ENCODE peak calls at places on chromosome 12, in five cellular contexts. One of them, this sample, is unnamed. For H3K4me1 and H3K9me3, the result is how much of the 10 kb centered on the place peaks cover.

GRCh38 chr12:3005736-3006135 is 46.5 kb downstream of the TEAD4 start:
- DNase-seq in colonic mucosa: no peak
- DNase-seq in tibial artery: no peak
- DNase-seq in effector memory CD4-positive, alpha-beta T cell: no peak
- DNase-seq in stomach: no peak
- DNase-seq in this sample: no peak

GRCh38 chr12:2113501-2113912 is 60.7 kb downstream of the CACNA1C start:
- DNase-seq in tibial artery: no peak
- DNase-seq in effector memory CD4-positive, alpha-beta T cell: no peak
- DNase-seq in stomach: peak
- DNase-seq in colonic mucosa: no peak
- DNase-seq in this sample: no peak

GRCh38 chr12:49200882-49201594 is 12.2 kb upstream of the TUBA1A start:
- DNase-seq in stomach: no peak
- DNase-seq in colonic mucosa: no peak
- DNase-seq in effector memory CD4-positive, alpha-beta T cell: no peak
- DNase-seq in tibial artery: no peak
- DNase-seq in this sample: peak

GRCh38 chr12:58204086-58204485 is 262.7 kb downstream of the ATP23 start:
- DNase-seq in colonic mucosa: no peak
- DNase-seq in tibial artery: no peak
- DNase-seq in effector memory CD4-positive, alpha-beta T cell: no peak
- DNase-seq in stomach: no peak
- DNase-seq in this sample: no peak

GRCh38 chr12:5789469-5789968 is 155.5 kb downstream of the ANO2 start:
- DNase-seq in colonic mucosa: no peak
- DNase-seq in stomach: no peak
- DNase-seq in effector memory CD4-positive, alpha-beta T cell: no peak
- DNase-seq in tibial artery: no peak
- DNase-seq in this sample: no peak

GRCh38 chr12:3251691-3252090 is 174.5 kb downstream of the TSPAN9 start:
- DNase-seq in colonic mucosa: no peak
- DNase-seq in effector memory CD4-positive, alpha-beta T cell: no peak
- DNase-seq in tibial artery: no peak
- DNase-seq in stomach: no peak
- DNase-seq in this sample: no peak

GRCh38 chr12:3199551-3200031 is 122.4 kb downstream of the TSPAN9 start:
- DNase-seq in colonic mucosa: no peak
- DNase-seq in tibial artery: no peak
- DNase-seq in effector memory CD4-positive, alpha-beta T cell: no peak
- DNase-seq in stomach: no peak
- DNase-seq in this sample: no peak

GRCh38 chr12:112353389-112353788 is 28.8 kb downstream of the HECTD4 start:
- DNase-seq in tibial artery: no peak
- DNase-seq in colonic mucosa: no peak
- DNase-seq in effector memory CD4-positive, alpha-beta T cell: no peak
- DNase-seq in stomach: no peak
- DNase-seq in this sample: no peak

GRCh38 chr12:116922194-116922897 is 11.6 kb downstream of the FBXW8 start:
- DNase-seq in tibial artery: no peak
- DNase-seq in stomach: no peak
- DNase-seq in effector memory CD4-positive, alpha-beta T cell: no peak
- DNase-seq in colonic mucosa: no peak
- DNase-seq in this sample: no peak

GRCh38 chr12:13278249-13278787 is 81.8 kb downstream of the EMP1 start:
- DNase-seq in colonic mucosa: peak
- DNase-seq in tibial artery: peak
- DNase-seq in effector memory CD4-positive, alpha-beta T cell: peak
- DNase-seq in stomach: peak
- DNase-seq in this sample: peak

GRCh38 chr12:109820921-109821381 is 12.2 kb downstream of the TRPV4 start:
- DNase-seq in tibial artery: no peak
- DNase-seq in stomach: no peak
- DNase-seq in colonic mucosa: no peak
- DNase-seq in effector memory CD4-positive, alpha-beta T cell: no peak
- DNase-seq in this sample: peak

GRCh38 chr12:124520258-124520657 is 47.2 kb downstream of the NCOR2 start:
- DNase-seq in stomach: peak
- DNase-seq in tibial artery: peak
- DNase-seq in colonic mucosa: peak
- DNase-seq in effector memory CD4-positive, alpha-beta T cell: no peak
- DNase-seq in this sample: no peak

GRCh38 chr12:65948320-65949008 is 124.2 kb downstream of the HMGA2 start:
- DNase-seq in stomach: peak
- DNase-seq in effector memory CD4-positive, alpha-beta T cell: no peak
- DNase-seq in tibial artery: peak
- DNase-seq in colonic mucosa: no peak
- DNase-seq in this sample: no peak

GRCh38 chr12:124993568-124994434 is at the start of gene BRI3BP:
- DNase-seq in effector memory CD4-positive, alpha-beta T cell: peak
- DNase-seq in tibial artery: peak
- DNase-seq in stomach: peak
- DNase-seq in colonic mucosa: peak
- DNase-seq in this sample: peak

GRCh38 chr12:1056390-1056789 is 65.4 kb downstream of the ERC1 start:
- DNase-seq in tibial artery: no peak
- DNase-seq in colonic mucosa: no peak
- DNase-seq in stomach: no peak
- DNase-seq in effector memory CD4-positive, alpha-beta T cell: no peak
- DNase-seq in this sample: no peak

GRCh38 chr12:85191-85666 is 18.7 kb downstream of the IQSEC3 start:
- DNase-seq in stomach: no peak
- DNase-seq in colonic mucosa: no peak
- DNase-seq in tibial artery: no peak
- DNase-seq in effector memory CD4-positive, alpha-beta T cell: no peak
- DNase-seq in this sample: no peak

GRCh38 chr12:110073049-110073831 is 24.9 kb upstream of the C12orf76 start:
- DNase-seq in colonic mucosa: peak
- DNase-seq in tibial artery: peak
- DNase-seq in effector memory CD4-positive, alpha-beta T cell: no peak
- DNase-seq in stomach: no peak
- DNase-seq in this sample: no peak

GRCh38 chr12:132175496-132176357 is 31.5 kb downstream of the NOC4L start:
- DNase-seq in tibial artery: no peak
- DNase-seq in effector memory CD4-positive, alpha-beta T cell: no peak
- DNase-seq in colonic mucosa: no peak
- DNase-seq in stomach: peak
- DNase-seq in this sample: no peak

GRCh38 chr12:74539765-74540526 is 2.3 kb downstream of the ATXN7L3B start:
- DNase-seq in stomach: no peak
- DNase-seq in tibial artery: no peak
- DNase-seq in colonic mucosa: no peak
- DNase-seq in effector memory CD4-positive, alpha-beta T cell: no peak
- DNase-seq in this sample: no peak

GRCh38 chr12:55955800-55956508 is 9.9 kb downstream of the PMEL start:
- DNase-seq in colonic mucosa: no peak
- DNase-seq in effector memory CD4-positive, alpha-beta T cell: peak
- DNase-seq in stomach: peak
- DNase-seq in tibial artery: no peak
- DNase-seq in this sample: peak

GRCh38 chr12:49502590-49502989 is 36.2 kb upstream of the KCNH3 start:
- DNase-seq in stomach: no peak
- DNase-seq in tibial artery: no peak
- DNase-seq in effector memory CD4-positive, alpha-beta T cell: no peak
- DNase-seq in colonic mucosa: no peak
- DNase-seq in this sample: no peak

GRCh38 chr12:98344034-98344565 is 171.3 kb upstream of the TMPO start:
- DNase-seq in effector memory CD4-positive, alpha-beta T cell: no peak
- DNase-seq in tibial artery: no peak
- DNase-seq in colonic mucosa: no peak
- DNase-seq in stomach: no peak
- DNase-seq in this sample: peak

GRCh38 chr12:6917491-6918231 is 3.3 kb downstream of the ENO2 start:
- DNase-seq in colonic mucosa: no peak
- DNase-seq in tibial artery: no peak
- DNase-seq in stomach: no peak
- DNase-seq in effector memory CD4-positive, alpha-beta T cell: no peak
- DNase-seq in this sample: no peak

GRCh38 chr12:115466076-115466475 is 782.1 kb upstream of the TBX3 start:
- DNase-seq in tibial artery: no peak
- DNase-seq in stomach: no peak
- DNase-seq in colonic mucosa: no peak
- DNase-seq in effector memory CD4-positive, alpha-beta T cell: no peak
- DNase-seq in this sample: no peak

GRCh38 chr12:2244013-2244861 is 191.4 kb downstream of the CACNA1C start:
- DNase-seq in tibial artery: no peak
- DNase-seq in stomach: no peak
- DNase-seq in colonic mucosa: no peak
- DNase-seq in effector memory CD4-positive, alpha-beta T cell: no peak
- DNase-seq in this sample: no peak

GRCh38 chr12:124094188-124094587 is 121.2 kb downstream of the ZNF664 start:
- DNase-seq in stomach: no peak
- DNase-seq in tibial artery: no peak
- DNase-seq in colonic mucosa: no peak
- DNase-seq in effector memory CD4-positive, alpha-beta T cell: no peak
- DNase-seq in this sample: no peak

GRCh38 chr12:47164730-47165439 is 85.1 kb upstream of the AMIGO2 start:
- DNase-seq in effector memory CD4-positive, alpha-beta T cell: no peak
- DNase-seq in stomach: no peak
- DNase-seq in tibial artery: no peak
- DNase-seq in colonic mucosa: no peak
- DNase-seq in this sample: no peak

GRCh38 chr12:82329508-82329907 is 28.7 kb downstream of the CCDC59 start:
- DNase-seq in tibial artery: no peak
- DNase-seq in colonic mucosa: no peak
- DNase-seq in effector memory CD4-positive, alpha-beta T cell: no peak
- DNase-seq in stomach: no peak
- DNase-seq in this sample: peak

GRCh38 chr12:95789126-95790024 is 1.2 kb downstream of the NTN4 start:
- DNase-seq in tibial artery: peak
- DNase-seq in effector memory CD4-positive, alpha-beta T cell: no peak
- DNase-seq in colonic mucosa: peak
- DNase-seq in stomach: peak
- DNase-seq in this sample: peak

GRCh38 chr12:57735952-57736742 is 2.4 kb downstream of the AGAP2 start:
- DNase-seq in stomach: no peak
- DNase-seq in tibial artery: no peak
- DNase-seq in colonic mucosa: no peak
- DNase-seq in effector memory CD4-positive, alpha-beta T cell: no peak
- DNase-seq in this sample: no peak

GRCh38 chr12:10901427-10901826 is 7.9 kb downstream of the TAS2R13 start:
- DNase-seq in stomach: no peak
- DNase-seq in effector memory CD4-positive, alpha-beta T cell: no peak
- DNase-seq in colonic mucosa: no peak
- DNase-seq in tibial artery: no peak
- DNase-seq in this sample: no peak

GRCh38 chr12:25550186-25550585 is 2.9 kb downstream of the LMNTD1 start:
- DNase-seq in effector memory CD4-positive, alpha-beta T cell: no peak
- DNase-seq in tibial artery: no peak
- DNase-seq in stomach: no peak
- DNase-seq in colonic mucosa: no peak
- DNase-seq in this sample: no peak

GRCh38 chr12:15276088-15276698 is 46.1 kb upstream of the PTPRO start:
- DNase-seq in stomach: no peak
- DNase-seq in effector memory CD4-positive, alpha-beta T cell: no peak
- DNase-seq in tibial artery: no peak
- DNase-seq in colonic mucosa: peak
- DNase-seq in this sample: peak

GRCh38 chr12:91781114-91781513 is 364.5 kb downstream of the BTG1 start:
- DNase-seq in stomach: no peak
- DNase-seq in colonic mucosa: no peak
- DNase-seq in tibial artery: no peak
- DNase-seq in effector memory CD4-positive, alpha-beta T cell: no peak
- DNase-seq in this sample: no peak

GRCh38 chr12:113854385-113855136 is 111.6 kb downstream of the RBM19 start:
- DNase-seq in colonic mucosa: no peak
- DNase-seq in effector memory CD4-positive, alpha-beta T cell: no peak
- DNase-seq in tibial artery: no peak
- DNase-seq in stomach: no peak
- DNase-seq in this sample: peak

GRCh38 chr12:101773560-101774206 is 34.4 kb upstream of the SYCP3 start:
- DNase-seq in tibial artery: peak
- DNase-seq in effector memory CD4-positive, alpha-beta T cell: peak
- DNase-seq in colonic mucosa: peak
- DNase-seq in stomach: peak
- DNase-seq in this sample: peak

GRCh38 chr12:51773145-51773869 is 75.2 kb downstream of the FIGNL2 start:
- DNase-seq in stomach: no peak
- DNase-seq in tibial artery: no peak
- DNase-seq in effector memory CD4-positive, alpha-beta T cell: no peak
- DNase-seq in colonic mucosa: no peak
- DNase-seq in this sample: no peak

DNA sequence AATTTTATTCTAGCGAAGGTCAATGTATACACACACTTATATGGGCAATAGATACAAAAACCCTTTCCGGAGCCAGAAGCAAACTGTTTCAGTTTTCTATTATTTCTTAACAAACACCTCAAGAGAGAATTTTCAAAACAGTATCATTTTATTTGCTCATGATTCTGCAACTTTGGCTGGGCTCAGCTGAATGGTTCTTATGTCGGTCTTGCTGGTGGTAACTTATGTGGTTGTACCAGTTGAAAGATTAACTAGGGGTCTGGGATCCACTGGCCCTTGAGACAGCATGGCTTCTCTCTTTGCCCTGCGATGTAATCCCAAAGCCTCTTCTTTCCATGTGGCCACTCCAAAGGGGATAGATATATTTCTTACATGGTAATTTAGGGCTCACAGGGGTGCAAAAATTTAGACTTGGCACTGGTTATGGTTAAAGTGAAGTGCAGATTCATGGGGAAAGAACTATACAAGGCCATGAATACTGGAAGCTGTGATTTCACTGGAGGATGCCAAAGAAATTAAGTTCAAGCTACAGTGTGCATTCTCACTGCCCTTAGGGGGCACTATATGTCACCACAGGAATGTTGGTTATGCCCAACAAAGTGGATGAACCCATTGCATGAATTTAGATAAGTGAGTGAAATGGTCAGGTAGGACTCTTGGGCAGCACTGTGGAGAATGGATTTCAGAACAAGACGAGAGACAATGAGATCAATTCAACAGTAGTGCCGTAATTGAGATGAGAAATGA is 94.3 kb upstream of the NAV3 start:
- DNase-seq in stomach: no peak
- DNase-seq in effector memory CD4-positive, alpha-beta T cell: no peak
- DNase-seq in tibial artery: no peak
- DNase-seq in colonic mucosa: no peak
- DNase-seq in this sample: no peak
- H3K4me3 ChIP-seq in stomach: no peak
- H3K4me3 ChIP-seq in effector memory CD4-positive, alpha-beta T cell: no peak
- H3K4me3 ChIP-seq in tibial artery: no peak
- H3K4me3 ChIP-seq in colonic mucosa: no peak
- H3K4me3 ChIP-seq in this sample: no peak

GRCh38 chr12:118060301-118061010 is 523 bp downstream of the WSB2 start:
- DNase-seq in tibial artery: peak
- DNase-seq in effector memory CD4-positive, alpha-beta T cell: peak
- DNase-seq in stomach: peak
- DNase-seq in colonic mucosa: peak
- DNase-seq in this sample: peak
- H3K4me1 ChIP-seq in tibial artery: under half
- H3K4me1 ChIP-seq in effector memory CD4-positive, alpha-beta T cell: under half
- H3K4me1 ChIP-seq in stomach: half or more
- H3K4me1 ChIP-seq in colonic mucosa: under half
- H3K4me1 ChIP-seq in this sample: under half

GRCh38 chr12:46046436-46046835 is 56.1 kb upstream of the SCAF11 start:
- DNase-seq in tibial artery: no peak
- DNase-seq in colonic mucosa: no peak
- DNase-seq in effector memory CD4-positive, alpha-beta T cell: no peak
- DNase-seq in stomach: no peak
- DNase-seq in this sample: no peak
- H3K9me3 ChIP-seq in tibial artery: under half
- H3K9me3 ChIP-seq in colonic mucosa: under half
- H3K9me3 ChIP-seq in effector memory CD4-positive, alpha-beta T cell: under half
- H3K9me3 ChIP-seq in stomach: half or more
- H3K9me3 ChIP-seq in this sample: under half

GRCh38 chr12:27673285-27673684 is 23.0 kb upstream of the REP15 start:
- DNase-seq in effector memory CD4-positive, alpha-beta T cell: no peak
- DNase-seq in tibial artery: no peak
- DNase-seq in colonic mucosa: no peak
- DNase-seq in stomach: no peak
- DNase-seq in this sample: no peak
- H3K4me3 ChIP-seq in effector memory CD4-positive, alpha-beta T cell: no peak
- H3K4me3 ChIP-seq in tibial artery: peak
- H3K4me3 ChIP-seq in colonic mucosa: no peak
- H3K4me3 ChIP-seq in stomach: no peak
- H3K4me3 ChIP-seq in this sample: no peak

This sample was measured in HAP-1.